ENCODE peak calls at places on chromosome 22, in nine cellular contexts. Z, B, Q, S, E, A, H, K and T are unnamed samples.

GRCh38 chr22:21816787-21817496 is 50.5 kb downstream of the MAPK1 start:
- DNase-seq in Z (peak), B (peak), Q (no peak), S (peak), E (no peak), A (no peak), H (no peak), K (no peak), T (peak)

GRCh38 chr22:24474221-24474620 is 20.9 kb upstream of the UPB1 start:
- DNase-seq in Z (no peak), B (peak), Q (peak), S (peak), E (no peak), A (no peak), H (no peak), K (no peak), T (no peak)

GRCh38 chr22:50084570-50084969 is 656 bp downstream of the MLC1 start:
- DNase-seq in Z (no peak), B (no peak), Q (no peak), S (no peak), E (no peak), A (no peak), H (no peak), K (no peak), T (peak)

GRCh38 chr22:39292561-39293074 is 26.8 kb downstream of the RPL3 start:
- DNase-seq in Z (no peak), B (peak), Q (peak), S (peak), E (peak), A (peak), H (peak), K (peak), T (peak)

GRCh38 chr22:33902073-33902472 is 18.2 kb downstream of the LARGE1 start:
- DNase-seq in Z (no peak), B (no peak), Q (no peak), S (no peak), E (no peak), A (no peak), H (no peak), K (no peak), T (no peak)

GRCh38 chr22:23269441-23270211 is 89.3 kb downstream of the BCR start:
- DNase-seq in Z (peak), B (no peak), Q (no peak), S (no peak), E (no peak), A (no peak), H (no peak), K (no peak), T (no peak)

GRCh38 chr22:49727191-49727880 is 100.3 kb downstream of the BRD1 start:
- DNase-seq in Z (no peak), B (no peak), Q (no peak), S (no peak), E (no peak), A (no peak), H (no peak), K (no peak), T (no peak)

GRCh38 chr22:47392729-47393128 is 630.3 kb downstream of the TBC1D22A start:
- DNase-seq in Z (no peak), B (no peak), Q (no peak), S (no peak), E (no peak), A (no peak), H (no peak), K (no peak), T (no peak)

GRCh38 chr22:22716136-22716535 is 71.7 kb downstream of the GGTLC2 start:
- DNase-seq in Z (no peak), B (no peak), Q (no peak), S (no peak), E (no peak), A (no peak), H (no peak), K (no peak), T (no peak)

GRCh38 chr22:17767236-17768065 is 6.8 kb downstream of the BID start:
- DNase-seq in Z (peak), B (no peak), Q (no peak), S (no peak), E (no peak), A (no peak), H (no peak), K (no peak), T (no peak)

GRCh38 chr22:25728064-25728463 is 13.9 kb upstream of the MYO18B start:
- DNase-seq in Z (no peak), B (no peak), Q (no peak), S (no peak), E (no peak), A (no peak), H (no peak), K (no peak), T (no peak)

GRCh38 chr22:40193429-40194421 is 16.0 kb downstream of the TNRC6B start:
- DNase-seq in Z (no peak), B (peak), Q (no peak), S (no peak), E (no peak), A (no peak), H (no peak), K (no peak), T (peak)

GRCh38 chr22:39444937-39445465 is 11.8 kb upstream of the MGAT3 start:
- DNase-seq in Z (no peak), B (no peak), Q (no peak), S (no peak), E (no peak), A (no peak), H (no peak), K (no peak), T (no peak)

GRCh38 chr22:39351689-39352214 is 2.0 kb downstream of the SYNGR1 start:
- DNase-seq in Z (peak), B (peak), Q (no peak), S (no peak), E (no peak), A (no peak), H (no peak), K (no peak), T (no peak)

GRCh38 chr22:25563757-25564319 is 637 bp upstream of the GRK3 start:
- DNase-seq in Z (no peak), B (peak), Q (peak), S (no peak), E (peak), A (no peak), H (peak), K (no peak), T (peak)

GRCh38 chr22:35971418-35972119 is 57.1 kb downstream of the RBFOX2 start:
- DNase-seq in Z (no peak), B (peak), Q (peak), S (no peak), E (peak), A (no peak), H (no peak), K (no peak), T (no peak)

GRCh38 chr22:22848364-22848866 is 39.2 kb upstream of the IGLL5 start:
- DNase-seq in Z (no peak), B (peak), Q (peak), S (peak), E (peak), A (peak), H (peak), K (peak), T (peak)

GRCh38 chr22:41239443-41240128 is 1.1 kb downstream of the CHADL start:
- DNase-seq in Z (no peak), B (no peak), Q (no peak), S (no peak), E (no peak), A (no peak), H (no peak), K (no peak), T (no peak)

GRCh38 chr22:22061085-22062077 is 78.8 kb upstream of the TOP3B start:
- DNase-seq in Z (no peak), B (peak), Q (peak), S (no peak), E (peak), A (no peak), H (no peak), K (no peak), T (no peak)

GRCh38 chr22:39220897-39221850 is 23.6 kb downstream of the PDGFB start:
- DNase-seq in Z (peak), B (peak), Q (no peak), S (no peak), E (no peak), A (no peak), H (no peak), K (no peak), T (no peak)

GRCh38 chr22:38422615-38423511 is 32.1 kb downstream of the KCNJ4 start:
- DNase-seq in Z (no peak), B (no peak), Q (no peak), S (no peak), E (no peak), A (no peak), H (peak), K (no peak), T (no peak)

GRCh38 chr22:46040471-46041465 is 63.8 kb upstream of the WNT7B start:
- DNase-seq in Z (no peak), B (no peak), Q (no peak), S (no peak), E (no peak), A (peak), H (no peak), K (peak), T (no peak)

GRCh38 chr22:27930246-27931060 is 11.4 kb upstream of the PITPNB start:
- DNase-seq in Z (no peak), B (peak), Q (no peak), S (no peak), E (no peak), A (no peak), H (no peak), K (no peak), T (no peak)

GRCh38 chr22:21444701-21445436 is 22.3 kb upstream of the TMEM191C start:
- DNase-seq in Z (no peak), B (no peak), Q (no peak), S (no peak), E (no peak), A (peak), H (no peak), K (peak), T (no peak)

GRCh38 chr22:28094831-28095230 is 175.8 kb upstream of the PITPNB start:
- DNase-seq in Z (no peak), B (no peak), Q (no peak), S (no peak), E (no peak), A (no peak), H (no peak), K (no peak), T (no peak)

GRCh38 chr22:44396021-44396726 is 83.4 kb upstream of the SHISAL1 start:
- DNase-seq in Z (no peak), B (no peak), Q (no peak), S (no peak), E (no peak), A (peak), H (no peak), K (peak), T (no peak)

GRCh38 chr22:32607086-32607485 is 132.5 kb downstream of the FBXO7 start:
- DNase-seq in Z (no peak), B (no peak), Q (no peak), S (no peak), E (no peak), A (no peak), H (no peak), K (no peak), T (no peak)

GRCh38 chr22:17176715-17177114 is 17.6 kb upstream of the HDHD5 start:
- DNase-seq in Z (no peak), B (no peak), Q (no peak), S (no peak), E (no peak), A (no peak), H (no peak), K (no peak), T (no peak)

GRCh38 chr22:17562906-17563870 is at the start of gene SLC25A18:
- DNase-seq in Z (no peak), B (no peak), Q (peak), S (no peak), E (peak), A (no peak), H (peak), K (no peak), T (no peak)

GRCh38 chr22:37312549-37313183 is 30.4 kb downstream of the CYTH4 start:
- DNase-seq in Z (no peak), B (no peak), Q (no peak), S (no peak), E (no peak), A (no peak), H (no peak), K (no peak), T (no peak)

GRCh38 chr22:28282346-28282745 is 363.3 kb upstream of the PITPNB start:
- DNase-seq in Z (no peak), B (peak), Q (no peak), S (no peak), E (no peak), A (no peak), H (no peak), K (no peak), T (no peak)

GRCh38 chr22:40966683-40967082 is 15.5 kb downstream of the RBX1 start:
- DNase-seq in Z (no peak), B (no peak), Q (no peak), S (no peak), E (no peak), A (no peak), H (no peak), K (no peak), T (peak)

GRCh38 chr22:27952091-27952490 is 33.0 kb upstream of the PITPNB start:
- DNase-seq in Z (no peak), B (peak), Q (no peak), S (no peak), E (peak), A (no peak), H (no peak), K (no peak), T (peak)

GRCh38 chr22:45672564-45673481 is 1.2 kb downstream of the ATXN10 start:
- DNase-seq in Z (no peak), B (no peak), Q (no peak), S (no peak), E (no peak), A (no peak), H (no peak), K (no peak), T (no peak)

GRCh38 chr22:24532075-24532474 is 22.9 kb downstream of the GUCD1 start:
- DNase-seq in Z (no peak), B (no peak), Q (no peak), S (no peak), E (no peak), A (no peak), H (no peak), K (no peak), T (no peak)

GRCh38 chr22:26893034-26893710 is 235.8 kb downstream of the MIAT start:
- DNase-seq in Z (no peak), B (no peak), Q (no peak), S (no peak), E (no peak), A (no peak), H (no peak), K (no peak), T (no peak)

GRCh38 chr22:41036924-41037323 is 55.5 kb upstream of the EP300 start:
- DNase-seq in Z (no peak), B (no peak), Q (no peak), S (no peak), E (no peak), A (no peak), H (no peak), K (no peak), T (no peak)

GRCh38 chr22:42357634-42358296 is 74.4 kb downstream of the NFAM1 start:
- DNase-seq in Z (no peak), B (no peak), Q (no peak), S (no peak), E (no peak), A (peak), H (no peak), K (no peak), T (no peak)
- TF ChIP-seq POLR2A in Z (no peak), B (no peak), Q (no peak), S (no peak), E (no peak), A (no peak), H (no peak), K (no peak), T (no peak)

GRCh38 chr22:20180640-20181039 is 29.8 kb upstream of the CCDC188 start:
- DNase-seq in Z (no peak), B (no peak), Q (no peak), S (no peak), E (no peak), A (no peak), H (no peak), K (no peak), T (no peak)

GRCh38 chr22:20183101-20183500 is 32.2 kb upstream of the CCDC188 start:
- DNase-seq in Z (no peak), B (no peak), Q (no peak), S (no peak), E (no peak), A (no peak), H (no peak), K (no peak), T (no peak)

GRCh38 chr22:20181194-20181931 is 30.5 kb upstream of the CCDC188 start:
- DNase-seq in Z (no peak), B (no peak), Q (no peak), S (no peak), E (no peak), A (no peak), H (no peak), K (no peak), T (no peak)

GRCh38 chr22:20183823-20184222 is 33.0 kb upstream of the CCDC188 start:
- DNase-seq in Z (no peak), B (no peak), Q (no peak), S (no peak), E (no peak), A (no peak), H (no peak), K (no peak), T (no peak)

GRCh38 chr22:20182378-20182777 is 31.5 kb upstream of the CCDC188 start:
- DNase-seq in Z (no peak), B (no peak), Q (no peak), S (no peak), E (no peak), A (no peak), H (no peak), K (no peak), T (no peak)
- TF ChIP-seq POLR2A in Z (no peak), B (no peak), Q (no peak), S (no peak), E (no peak), A (no peak), H (no peak), K (no peak), T (no peak)

GRCh38 chr22:29663230-29663826 is 56.5 kb upstream of the CABP7 start:
- DNase-seq in Z (no peak), B (peak), Q (no peak), S (no peak), E (no peak), A (no peak), H (no peak), K (no peak), T (no peak)

GRCh38 chr22:29661355-29661754 is 57.9 kb downstream of the NF2 start:
- DNase-seq in Z (no peak), B (peak), Q (no peak), S (no peak), E (no peak), A (no peak), H (no peak), K (no peak), T (no peak)

GRCh38 chr22:29658171-29658570 is 54.7 kb downstream of the NF2 start:
- DNase-seq in Z (no peak), B (no peak), Q (no peak), S (no peak), E (no peak), A (no peak), H (no peak), K (no peak), T (no peak)

GRCh38 chr22:29664731-29665130 is 55.1 kb upstream of the CABP7 start:
- DNase-seq in Z (no peak), B (peak), Q (no peak), S (no peak), E (no peak), A (no peak), H (no peak), K (no peak), T (no peak)

GRCh38 chr22:29660021-29660420 is 56.6 kb downstream of the NF2 start:
- DNase-seq in Z (no peak), B (no peak), Q (no peak), S (no peak), E (no peak), A (no peak), H (no peak), K (no peak), T (no peak)
- TF ChIP-seq POLR2A in Z (no peak), B (no peak), Q (no peak), S (no peak), E (no peak), A (no peak), H (no peak), K (no peak), T (no peak)

GRCh38 chr22:30865656-30866055 is 102.9 kb downstream of the MORC2 start:
- DNase-seq in Z (peak), B (no peak), Q (no peak), S (no peak), E (no peak), A (no peak), H (no peak), K (peak), T (no peak)

GRCh38 chr22:30866216-30866615 is 102.4 kb downstream of the MORC2 start:
- DNase-seq in Z (peak), B (no peak), Q (no peak), S (no peak), E (no peak), A (no peak), H (no peak), K (peak), T (no peak)

GRCh38 chr22:30867746-30868662 is 100.6 kb downstream of the MORC2 start:
- DNase-seq in Z (peak), B (no peak), Q (no peak), S (no peak), E (no peak), A (no peak), H (peak), K (peak), T (no peak)

GRCh38 chr22:30868663-30869385 is 99.8 kb downstream of the MORC2 start:
- DNase-seq in Z (peak), B (peak), Q (no peak), S (no peak), E (no peak), A (no peak), H (peak), K (peak), T (no peak)

DNA sequence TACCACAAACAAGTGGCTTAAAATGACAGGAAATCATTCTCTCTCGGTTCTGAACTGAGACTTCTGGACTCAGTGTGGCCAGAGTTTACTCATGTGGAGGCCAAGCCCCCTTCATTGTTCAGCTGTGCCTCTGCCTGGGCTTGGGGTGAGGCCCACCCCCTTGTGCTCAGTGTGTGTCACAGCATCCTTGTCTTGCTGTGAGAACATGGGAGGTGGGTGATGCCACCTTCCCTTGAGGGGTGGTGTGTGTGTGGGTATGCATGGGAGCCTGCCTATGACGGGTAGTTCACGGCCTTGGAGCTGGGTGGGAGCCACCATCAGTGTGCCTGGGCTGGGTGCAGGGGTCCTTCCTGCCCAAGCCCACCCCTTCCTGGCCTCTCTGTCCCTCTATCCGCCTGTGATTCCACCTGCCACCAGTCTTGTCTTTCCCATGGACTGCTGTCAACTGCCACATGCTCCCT is 101.7 kb downstream of the MORC2 start:
- DNase-seq in Z (peak), B (no peak), Q (peak), S (no peak), E (no peak), A (no peak), H (no peak), K (peak), T (peak)
- TF ChIP-seq POLR2A in Z (no peak), B (no peak), Q (no peak), S (no peak), E (no peak), A (no peak), H (no peak), K (no peak), T (no peak)